ENCODE peak calls at places on chromosomes 5 and 9, in ten cellular contexts. M is aorta, U is tibial artery, Q is dorsolateral prefrontal cortex, Y is thoracic aorta, J is WERI-Rb-1, I is Peyer's patch, K is cardiac muscle cell, F is ovary, E is sigmoid colon. C is an unnamed sample.

GRCh38 chr5:164600166-164600715 is 1094.8 kb downstream of the MAT2B start:
- DNase-seq in M (no peak), U (no peak), Q (no peak), Y (no peak), J (no peak), I (no peak), K (no peak), F (no peak), E (no peak), C (no peak)

GRCh38 chr5:5487961-5488360 is 65.5 kb downstream of the ICE1 start:
- DNase-seq in M (no peak), U (no peak), Q (no peak), Y (no peak), J (no peak), I (no peak), K (no peak), F (no peak), E (no peak), C (no peak)

GRCh38 chr5:160959804-160960203 is 107.8 kb upstream of the ATP10B start:
- DNase-seq in M (no peak), U (no peak), Q (no peak), Y (no peak), J (no peak), I (peak; percentile 60), K (no peak), F (no peak), E (no peak), C (no peak)

GRCh38 chr5:151234476-151235238 is 10.8 kb upstream of the CCDC69 start:
- DNase-seq in M (peak; percentile 67), U (peak; percentile 73), Q (no peak), Y (no peak), J (no peak), I (peak; percentile 88), K (no peak), F (peak; percentile 87), E (peak; percentile 96), C (no peak)

GRCh38 chr5:122907238-122907637 is 61.8 kb downstream of the SNX24 start:
- DNase-seq in M (no peak), U (no peak), Q (no peak), Y (no peak), J (no peak), I (no peak), K (no peak), F (no peak), E (no peak), C (no peak)

GRCh38 chr9:70480405-70480980 is 66.0 kb upstream of the KLF9 start:
- DNase-seq in M (peak; percentile 82), U (peak; percentile 96), Q (peak; percentile 74), Y (peak; percentile 69), J (peak; percentile 66), I (peak; percentile 91), K (no peak), F (peak; percentile 88), E (peak; percentile 98), C (no peak)

GRCh38 chr9:131951905-131952304 is 127.8 kb downstream of the MED27 start:
- DNase-seq in M (peak; percentile 78), U (peak; percentile 88), Q (peak; percentile 56), Y (peak; percentile 20), J (no peak), I (no peak), K (no peak), F (no peak), E (no peak), C (peak; percentile 26)

GRCh38 chr9:135242406-135242805 is 154.9 kb downstream of the OLFM1 start:
- DNase-seq in M (peak; percentile 32), U (no peak), Q (no peak), Y (no peak), J (no peak), I (no peak), K (no peak), F (no peak), E (peak; percentile 56), C (no peak)

GRCh38 chr9:91163773-91164471 is 197.8 kb downstream of the AUH start:
- DNase-seq in M (no peak), U (peak; percentile 61), Q (no peak), Y (no peak), J (no peak), I (peak; percentile 84), K (no peak), F (no peak), E (no peak), C (no peak)

GRCh38 chr9:6758418-6759113 is 793 bp downstream of the KDM4C start:
- DNase-seq in M (peak; percentile 68), U (peak; percentile 75), Q (peak; percentile 60), Y (peak; percentile 14), J (peak; percentile 45), I (peak; percentile 83), K (peak; percentile 58), F (peak; percentile 38), E (peak; percentile 80), C (peak; percentile 79)

GRCh38 chr5:112551437-112552018 is 132.5 kb upstream of the EPB41L4A start:
- DNase-seq in M (no peak), U (no peak), Q (no peak), Y (no peak), J (peak; percentile 20), I (peak; percentile 78), K (peak; percentile 79), F (peak; percentile 15), E (no peak), C (peak; percentile 77)

GRCh38 chr9:124557895-124558294 is 50.7 kb upstream of the NR5A1 start:
- DNase-seq in M (no peak), U (no peak), Q (no peak), Y (no peak), J (no peak), I (no peak), K (no peak), F (no peak), E (no peak), C (no peak)

GRCh38 chr5:164818440-164818839 is 1313.0 kb downstream of the MAT2B start:
- DNase-seq in M (no peak), U (no peak), Q (no peak), Y (no peak), J (no peak), I (no peak), K (no peak), F (no peak), E (no peak), C (peak; percentile 11)

GRCh38 chr9:5893591-5894236 is 3.0 kb downstream of the MLANA start:
- DNase-seq in M (no peak), U (no peak), Q (no peak), Y (no peak), J (no peak), I (no peak), K (no peak), F (no peak), E (no peak), C (no peak)

GRCh38 chr5:38814879-38815278 is 30.9 kb upstream of the OSMR start:
- DNase-seq in M (no peak), U (no peak), Q (no peak), Y (no peak), J (no peak), I (no peak), K (no peak), F (no peak), E (no peak), C (no peak)

GRCh38 chr5:123450114-123450513 is 26.9 kb upstream of the CEP120 start:
- DNase-seq in M (no peak), U (no peak), Q (no peak), Y (no peak), J (no peak), I (no peak), K (no peak), F (no peak), E (no peak), C (no peak)

DNA sequence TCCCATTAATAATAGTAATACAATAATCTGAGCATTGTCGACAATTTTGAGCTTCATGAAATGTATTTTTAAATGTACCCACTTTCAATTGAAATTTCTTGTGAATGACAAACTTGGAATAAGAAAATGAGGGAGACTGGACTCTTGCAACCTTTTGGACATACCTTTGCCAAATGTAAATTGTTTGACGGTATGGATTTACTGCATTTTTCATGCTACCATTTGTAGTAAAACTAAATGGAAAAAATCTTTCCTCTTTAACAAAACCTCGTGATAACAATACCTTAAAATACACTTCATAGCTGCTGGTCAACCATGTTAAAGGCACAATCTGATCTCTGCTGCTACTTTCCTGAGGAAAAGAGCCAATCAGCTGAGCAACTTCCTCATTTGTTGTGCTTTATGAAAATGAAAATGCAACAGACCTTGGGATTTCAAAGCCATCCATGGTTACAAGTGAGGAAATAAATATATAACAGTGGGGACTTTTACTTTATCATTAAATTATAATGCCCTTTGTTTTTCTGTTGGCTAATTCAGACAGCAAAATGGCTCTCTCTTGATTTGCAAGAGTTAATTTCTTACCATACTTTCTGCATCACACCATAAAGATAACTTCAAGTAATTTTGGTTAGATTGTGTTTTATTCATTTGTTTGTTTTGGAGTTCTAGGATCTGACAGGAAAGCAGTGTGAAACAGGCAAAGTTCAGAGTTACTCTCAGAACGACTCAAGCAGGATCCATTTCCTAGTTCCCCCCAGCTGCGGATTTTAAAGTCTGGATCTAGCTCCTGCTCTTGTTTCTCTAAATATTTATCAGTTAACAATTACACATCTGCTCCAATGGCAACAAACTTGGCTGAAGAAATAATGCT is 1.1 kb downstream of the ALDH1A1 start:
- DNase-seq in M (no peak), U (no peak), Q (no peak), Y (no peak), J (no peak), I (no peak), K (no peak), F (no peak), E (no peak), C (no peak)
- H3K4me3 ChIP-seq in M (peak overlapping the region; percentile 99), U (peak overlapping the region; percentile 42), Q (peak overlapping the region; percentile 22), Y (peak overlapping the region; percentile 76), J (no peak overlapping the region), I (peak overlapping the region; percentile 52), K (no peak overlapping the region), F (peak overlapping the region; percentile 40), E (peak overlapping the region; percentile 44), C (no peak overlapping the region)

GRCh38 chr5:121171834-121172233 is 679.8 kb upstream of the FTMT start:
- DNase-seq in M (no peak), U (no peak), Q (no peak), Y (no peak), J (no peak), I (no peak), K (no peak), F (no peak), E (no peak), C (no peak)
- H3K27ac ChIP-seq in M (no peak overlapping the region), U (no peak overlapping the region), Q (no peak overlapping the region), Y (no peak overlapping the region), J (no peak overlapping the region), I (no peak overlapping the region), K (no peak overlapping the region), F (no peak overlapping the region), E (no peak overlapping the region), C (no peak overlapping the region)

GRCh38 chr9:88390371-88390990 is 2.2 kb downstream of the SPIN1 start:
- DNase-seq in M (no peak), U (no peak), Q (no peak), Y (no peak), J (no peak), I (no peak), K (no peak), F (no peak), E (no peak), C (no peak)
- H3K4me3 ChIP-seq in M (peak overlapping the region; percentile 13), U (no peak overlapping the region), Q (peak overlapping the region; percentile 94), Y (no peak overlapping the region), J (no peak overlapping the region), I (no peak overlapping the region), K (peak overlapping the region; percentile 94), F (no peak overlapping the region), E (no peak overlapping the region), C (no peak overlapping the region)

DNA sequence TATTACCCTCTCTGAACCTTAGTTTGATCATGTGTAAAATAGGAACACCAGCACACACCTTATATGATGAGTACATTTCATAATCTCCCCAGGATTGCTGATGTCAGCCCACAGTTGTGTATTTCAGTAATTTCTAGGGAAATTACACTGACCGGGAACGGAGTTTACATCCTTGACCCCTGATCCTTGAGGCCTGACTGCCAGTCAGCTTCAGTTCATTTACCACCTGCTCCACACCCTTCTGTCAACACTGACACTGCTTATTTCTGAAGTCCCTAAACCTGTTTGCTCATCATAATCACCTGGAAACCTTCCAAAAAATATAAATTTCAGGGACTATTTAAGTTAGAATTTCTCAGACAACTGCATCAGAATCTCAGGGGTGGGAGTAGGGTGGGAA is 55.3 kb downstream of the ZNF622 start:
- DNase-seq in M (no peak), U (no peak), Q (no peak), Y (no peak), J (no peak), I (no peak), K (no peak), F (no peak), E (no peak), C (no peak)
- H3K27ac ChIP-seq in M (no peak overlapping the region), U (no peak overlapping the region), Q (no peak overlapping the region), Y (no peak overlapping the region), J (no peak overlapping the region), I (no peak overlapping the region), K (no peak overlapping the region), F (no peak overlapping the region), E (no peak overlapping the region), C (no peak overlapping the region)

C was measured in neural progenitor cell.